ENCODE peak calls at places on chromosome 12, in four cellular contexts. V is activated naive CD4-positive, alpha-beta T cell; F is T-helper 2 cell; Z is sciatic nerve. Q is an unnamed sample.

GRCh38 chr12:51694146-51694545 is 103.1 kb downstream of the SCN8A start:
- DNase-seq in V (no peak), F (no peak), Z (no peak), Q (no peak)

GRCh38 chr12:53476769-53477209 is 22.5 kb downstream of the MAP3K12 start:
- DNase-seq in V (no peak), F (no peak), Z (no peak), Q (no peak)

GRCh38 chr12:75877588-75878381 is 153.8 kb downstream of the PHLDA1 start:
- DNase-seq in V (no peak), F (no peak), Z (no peak), Q (no peak)

GRCh38 chr12:25677180-25677937 is 124.3 kb upstream of the LMNTD1 start:
- DNase-seq in V (no peak), F (no peak), Z (no peak), Q (no peak)

GRCh38 chr12:39830862-39831520 is 211.4 kb upstream of the ABCD2 start:
- DNase-seq in V (no peak), F (no peak), Z (no peak), Q (no peak)

GRCh38 chr12:113247123-113248045 is 26.1 kb downstream of the TPCN1 start:
- DNase-seq in V (no peak), F (no peak), Z (no peak), Q (no peak)

GRCh38 chr12:91355150-91356006 is 172.8 kb upstream of the DCN start:
- DNase-seq in V (no peak), F (peak; percentile 2), Z (peak; percentile 83), Q (peak; percentile 66)

GRCh38 chr12:110861729-110862128 is 14.9 kb downstream of the CCDC63 start:
- DNase-seq in V (no peak), F (no peak), Z (no peak), Q (no peak)

GRCh38 chr12:32462908-32463307 is 63.5 kb downstream of the FGD4 start:
- DNase-seq in V (no peak), F (no peak), Z (no peak), Q (no peak)

GRCh38 chr12:1582709-1583050 is 11.7 kb downstream of the FBXL14 start:
- DNase-seq in V (no peak), F (no peak), Z (no peak), Q (no peak)

GRCh38 chr12:26651566-26652188 is 181.3 kb downstream of the ITPR2 start:
- DNase-seq in V (no peak), F (no peak), Z (no peak), Q (no peak)

Q was measured in upper lobe of right lung.